ENCODE peak calls at places on chromosomes 11 and 22, in seven cellular contexts. One of them, this sample, is unnamed.

GRCh38 chr22:45804319-45804985 is 132.8 kb downstream of the ATXN10 start:
- DNase-seq in fibroblast of villous mesenchyme: no peak
- DNase-seq in body of pancreas: no peak
- DNase-seq in upper lobe of left lung: no peak
- DNase-seq in right atrium auricular region: no peak
- DNase-seq in bronchial epithelial cell: no peak
- DNase-seq in RWPE1: no peak
- DNase-seq in this sample: no peak

GRCh38 chr11:118398797-118399564 is 2.4 kb upstream of the ATP5MG start:
- DNase-seq in fibroblast of villous mesenchyme: peak
- DNase-seq in body of pancreas: no peak
- DNase-seq in upper lobe of left lung: no peak
- DNase-seq in right atrium auricular region: no peak
- DNase-seq in bronchial epithelial cell: peak
- DNase-seq in RWPE1: no peak
- DNase-seq in this sample: peak

GRCh38 chr11:79235696-79236095 is 205.1 kb downstream of the TENM4 start:
- DNase-seq in fibroblast of villous mesenchyme: no peak
- DNase-seq in body of pancreas: no peak
- DNase-seq in upper lobe of left lung: no peak
- DNase-seq in right atrium auricular region: no peak
- DNase-seq in bronchial epithelial cell: no peak
- DNase-seq in RWPE1: no peak
- DNase-seq in this sample: no peak

GRCh38 chr11:35178067-35178805 is 39.3 kb downstream of the CD44 start:
- DNase-seq in fibroblast of villous mesenchyme: peak
- DNase-seq in body of pancreas: no peak
- DNase-seq in upper lobe of left lung: no peak
- DNase-seq in right atrium auricular region: no peak
- DNase-seq in bronchial epithelial cell: no peak
- DNase-seq in RWPE1: no peak
- DNase-seq in this sample: no peak

GRCh38 chr22:36331306-36331911 is 56.4 kb downstream of the MYH9 start:
- DNase-seq in fibroblast of villous mesenchyme: peak
- DNase-seq in body of pancreas: peak
- DNase-seq in upper lobe of left lung: no peak
- DNase-seq in right atrium auricular region: peak
- DNase-seq in bronchial epithelial cell: peak
- DNase-seq in RWPE1: peak
- DNase-seq in this sample: peak

GRCh38 chr11:92480519-92480918 is 255.9 kb downstream of the FAT3 start:
- DNase-seq in fibroblast of villous mesenchyme: no peak
- DNase-seq in body of pancreas: no peak
- DNase-seq in upper lobe of left lung: no peak
- DNase-seq in right atrium auricular region: no peak
- DNase-seq in bronchial epithelial cell: no peak
- DNase-seq in RWPE1: no peak
- DNase-seq in this sample: no peak

GRCh38 chr11:83070044-83070877 is 1.4 kb downstream of the RAB30 start:
- DNase-seq in fibroblast of villous mesenchyme: peak
- DNase-seq in body of pancreas: no peak
- DNase-seq in upper lobe of left lung: no peak
- DNase-seq in right atrium auricular region: peak
- DNase-seq in bronchial epithelial cell: peak
- DNase-seq in RWPE1: peak
- DNase-seq in this sample: peak

GRCh38 chr11:82733444-82734119 is at the start of gene FAM181B:
- DNase-seq in fibroblast of villous mesenchyme: peak
- DNase-seq in body of pancreas: peak
- DNase-seq in upper lobe of left lung: peak
- DNase-seq in right atrium auricular region: no peak
- DNase-seq in bronchial epithelial cell: peak
- DNase-seq in RWPE1: peak
- DNase-seq in this sample: peak

GRCh38 chr22:42185915-42186439 is 55.4 kb upstream of the CYP2D6 start:
- DNase-seq in fibroblast of villous mesenchyme: no peak
- DNase-seq in body of pancreas: no peak
- DNase-seq in upper lobe of left lung: no peak
- DNase-seq in right atrium auricular region: no peak
- DNase-seq in bronchial epithelial cell: peak
- DNase-seq in RWPE1: no peak
- DNase-seq in this sample: no peak

GRCh38 chr11:33690290-33691050 is 10.2 kb downstream of the C11orf91 start:
- DNase-seq in fibroblast of villous mesenchyme: peak
- DNase-seq in body of pancreas: peak
- DNase-seq in upper lobe of left lung: no peak
- DNase-seq in right atrium auricular region: peak
- DNase-seq in bronchial epithelial cell: peak
- DNase-seq in RWPE1: peak
- DNase-seq in this sample: peak

GRCh38 chr11:63882555-63883242 is 34.3 kb downstream of the RCOR2 start:
- DNase-seq in fibroblast of villous mesenchyme: no peak
- DNase-seq in body of pancreas: no peak
- DNase-seq in upper lobe of left lung: no peak
- DNase-seq in right atrium auricular region: no peak
- DNase-seq in bronchial epithelial cell: no peak
- DNase-seq in RWPE1: no peak
- DNase-seq in this sample: no peak

GRCh38 chr11:47847892-47848635 is at the start of gene NUP160:
- DNase-seq in fibroblast of villous mesenchyme: peak
- DNase-seq in body of pancreas: peak
- DNase-seq in upper lobe of left lung: peak
- DNase-seq in right atrium auricular region: peak
- DNase-seq in bronchial epithelial cell: peak
- DNase-seq in RWPE1: peak
- DNase-seq in this sample: peak

GRCh38 chr22:26555478-26555877 is 34.5 kb downstream of the TPST2 start:
- DNase-seq in fibroblast of villous mesenchyme: no peak
- DNase-seq in body of pancreas: peak
- DNase-seq in upper lobe of left lung: no peak
- DNase-seq in right atrium auricular region: no peak
- DNase-seq in bronchial epithelial cell: no peak
- DNase-seq in RWPE1: no peak
- DNase-seq in this sample: no peak

GRCh38 chr11:73237471-73238290 is 19.6 kb downstream of the P2RY2 start:
- DNase-seq in fibroblast of villous mesenchyme: peak
- DNase-seq in body of pancreas: no peak
- DNase-seq in upper lobe of left lung: no peak
- DNase-seq in right atrium auricular region: no peak
- DNase-seq in bronchial epithelial cell: no peak
- DNase-seq in RWPE1: no peak
- DNase-seq in this sample: peak

GRCh38 chr11:17764446-17765218 is 30.1 kb downstream of the KCNC1 start:
- DNase-seq in fibroblast of villous mesenchyme: no peak
- DNase-seq in body of pancreas: no peak
- DNase-seq in upper lobe of left lung: peak
- DNase-seq in right atrium auricular region: no peak
- DNase-seq in bronchial epithelial cell: no peak
- DNase-seq in RWPE1: no peak
- DNase-seq in this sample: no peak

GRCh38 chr11:123174196-123175183 is 20.6 kb downstream of the CLMP start:
- DNase-seq in fibroblast of villous mesenchyme: peak
- DNase-seq in body of pancreas: peak
- DNase-seq in upper lobe of left lung: no peak
- DNase-seq in right atrium auricular region: peak
- DNase-seq in bronchial epithelial cell: peak
- DNase-seq in RWPE1: peak
- DNase-seq in this sample: peak

GRCh38 chr11:112834277-112834755 is 126.9 kb upstream of the NCAM1 start:
- DNase-seq in fibroblast of villous mesenchyme: no peak
- DNase-seq in body of pancreas: peak
- DNase-seq in upper lobe of left lung: no peak
- DNase-seq in right atrium auricular region: no peak
- DNase-seq in bronchial epithelial cell: no peak
- DNase-seq in RWPE1: no peak
- DNase-seq in this sample: no peak

GRCh38 chr11:116557261-116557660 is 215.5 kb downstream of the BUD13 start:
- DNase-seq in fibroblast of villous mesenchyme: no peak
- DNase-seq in body of pancreas: no peak
- DNase-seq in upper lobe of left lung: no peak
- DNase-seq in right atrium auricular region: no peak
- DNase-seq in bronchial epithelial cell: no peak
- DNase-seq in RWPE1: no peak
- DNase-seq in this sample: no peak

DNA sequence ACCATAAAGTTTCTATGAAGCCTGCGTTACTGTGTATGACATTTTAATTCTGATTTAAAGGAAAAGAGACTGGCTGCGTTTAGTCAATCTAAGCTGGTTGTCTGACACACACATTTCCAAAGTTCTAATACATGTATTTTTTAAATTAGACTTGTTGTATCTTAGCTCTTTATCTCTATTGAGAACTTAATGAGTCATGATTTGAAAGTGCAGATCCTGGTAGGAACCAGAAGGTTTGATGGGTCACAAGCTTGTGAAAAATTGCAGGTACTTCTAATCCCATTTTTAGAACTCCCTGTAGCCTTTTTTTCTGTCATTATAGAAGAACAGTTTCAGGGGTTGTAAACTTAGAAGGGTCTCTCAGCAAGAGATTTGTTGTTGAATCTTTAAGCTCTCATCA is 210.3 kb downstream of the DDX10 start:
- DNase-seq in fibroblast of villous mesenchyme: no peak
- DNase-seq in body of pancreas: no peak
- DNase-seq in upper lobe of left lung: no peak
- DNase-seq in right atrium auricular region: no peak
- DNase-seq in bronchial epithelial cell: no peak
- DNase-seq in RWPE1: no peak
- DNase-seq in this sample: no peak
- TF ChIP-seq CTCF in fibroblast of villous mesenchyme: no peak
- TF ChIP-seq CTCF in body of pancreas: no peak
- TF ChIP-seq CTCF in upper lobe of left lung: no peak
- TF ChIP-seq CTCF in right atrium auricular region: no peak
- TF ChIP-seq CTCF in bronchial epithelial cell: no peak
- TF ChIP-seq CTCF in RWPE1: no peak
- TF ChIP-seq CTCF in this sample: no peak

DNA sequence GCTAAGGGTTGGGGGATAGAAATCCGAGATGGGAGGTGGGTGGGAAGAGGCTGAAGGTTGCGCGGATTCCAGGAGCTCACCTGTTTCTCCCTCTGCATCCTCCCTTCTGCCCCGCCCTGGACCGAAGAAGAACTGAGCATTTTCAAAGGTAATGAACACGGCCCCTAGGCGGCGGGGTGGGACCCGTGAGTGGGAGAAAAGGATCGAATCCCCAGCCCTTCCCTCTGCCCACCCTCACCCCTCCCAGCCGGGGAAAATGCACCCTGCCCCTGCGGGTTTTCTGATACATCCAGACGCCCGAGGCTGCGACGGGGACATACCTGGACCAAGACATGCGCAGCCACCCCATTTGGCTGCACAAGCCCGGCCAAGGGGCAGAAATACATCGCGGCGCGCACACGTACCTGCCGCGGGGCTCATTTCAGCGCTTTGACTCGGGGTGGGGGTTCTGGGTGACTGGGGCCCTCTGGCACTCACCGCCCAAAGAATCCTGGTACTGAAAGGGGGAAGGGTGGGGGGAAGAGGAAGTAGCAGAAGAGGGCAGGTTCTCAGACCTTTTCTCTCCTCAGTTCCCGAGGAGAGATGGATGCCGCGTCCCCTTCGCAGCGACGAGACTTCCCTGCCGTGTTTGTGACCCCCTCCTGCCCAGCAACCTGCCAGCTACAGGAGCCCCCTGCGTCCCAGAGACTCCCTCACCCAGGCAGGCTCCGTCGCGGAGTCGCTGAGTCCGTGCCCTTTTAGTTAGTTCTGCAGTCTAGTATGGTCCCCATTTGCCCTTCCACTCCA is 6.0 kb downstream of the VSIG2 start:
- DNase-seq in fibroblast of villous mesenchyme: no peak
- DNase-seq in body of pancreas: peak
- DNase-seq in upper lobe of left lung: peak
- DNase-seq in right atrium auricular region: no peak
- DNase-seq in bronchial epithelial cell: no peak
- DNase-seq in RWPE1: peak
- DNase-seq in this sample: no peak
- TF ChIP-seq CTCF in fibroblast of villous mesenchyme: peak
- TF ChIP-seq CTCF in body of pancreas: peak
- TF ChIP-seq CTCF in upper lobe of left lung: peak
- TF ChIP-seq CTCF in right atrium auricular region: no peak
- TF ChIP-seq CTCF in bronchial epithelial cell: peak
- TF ChIP-seq CTCF in RWPE1: no peak
- TF ChIP-seq CTCF in this sample: no peak

GRCh38 chr22:24521791-24522245 is 26.7 kb downstream of the UPB1 start:
- DNase-seq in fibroblast of villous mesenchyme: peak
- DNase-seq in body of pancreas: peak
- DNase-seq in upper lobe of left lung: no peak
- DNase-seq in right atrium auricular region: no peak
- DNase-seq in bronchial epithelial cell: peak
- DNase-seq in RWPE1: peak
- DNase-seq in this sample: peak
- TF ChIP-seq CTCF in fibroblast of villous mesenchyme: peak
- TF ChIP-seq CTCF in body of pancreas: peak
- TF ChIP-seq CTCF in upper lobe of left lung: peak
- TF ChIP-seq CTCF in right atrium auricular region: no peak
- TF ChIP-seq CTCF in bronchial epithelial cell: peak
- TF ChIP-seq CTCF in RWPE1: peak
- TF ChIP-seq CTCF in this sample: peak

GRCh38 chr11:66885469-66886316 is 28.8 kb downstream of the LRFN4 start:
- DNase-seq in fibroblast of villous mesenchyme: no peak
- DNase-seq in body of pancreas: no peak
- DNase-seq in upper lobe of left lung: no peak
- DNase-seq in right atrium auricular region: no peak
- DNase-seq in bronchial epithelial cell: no peak
- DNase-seq in RWPE1: no peak
- DNase-seq in this sample: no peak

GRCh38 chr11:66886317-66886588 is 29.4 kb downstream of the LRFN4 start:
- DNase-seq in fibroblast of villous mesenchyme: no peak
- DNase-seq in body of pancreas: no peak
- DNase-seq in upper lobe of left lung: no peak
- DNase-seq in right atrium auricular region: no peak
- DNase-seq in bronchial epithelial cell: no peak
- DNase-seq in RWPE1: no peak
- DNase-seq in this sample: no peak

GRCh38 chr11:66887531-66887930 is 30.7 kb downstream of the LRFN4 start:
- DNase-seq in fibroblast of villous mesenchyme: no peak
- DNase-seq in body of pancreas: no peak
- DNase-seq in upper lobe of left lung: no peak
- DNase-seq in right atrium auricular region: no peak
- DNase-seq in bronchial epithelial cell: no peak
- DNase-seq in RWPE1: no peak
- DNase-seq in this sample: no peak

GRCh38 chr11:66888282-66888681 is 31.4 kb downstream of the LRFN4 start:
- DNase-seq in fibroblast of villous mesenchyme: no peak
- DNase-seq in body of pancreas: no peak
- DNase-seq in upper lobe of left lung: no peak
- DNase-seq in right atrium auricular region: no peak
- DNase-seq in bronchial epithelial cell: no peak
- DNase-seq in RWPE1: no peak
- DNase-seq in this sample: no peak

DNA sequence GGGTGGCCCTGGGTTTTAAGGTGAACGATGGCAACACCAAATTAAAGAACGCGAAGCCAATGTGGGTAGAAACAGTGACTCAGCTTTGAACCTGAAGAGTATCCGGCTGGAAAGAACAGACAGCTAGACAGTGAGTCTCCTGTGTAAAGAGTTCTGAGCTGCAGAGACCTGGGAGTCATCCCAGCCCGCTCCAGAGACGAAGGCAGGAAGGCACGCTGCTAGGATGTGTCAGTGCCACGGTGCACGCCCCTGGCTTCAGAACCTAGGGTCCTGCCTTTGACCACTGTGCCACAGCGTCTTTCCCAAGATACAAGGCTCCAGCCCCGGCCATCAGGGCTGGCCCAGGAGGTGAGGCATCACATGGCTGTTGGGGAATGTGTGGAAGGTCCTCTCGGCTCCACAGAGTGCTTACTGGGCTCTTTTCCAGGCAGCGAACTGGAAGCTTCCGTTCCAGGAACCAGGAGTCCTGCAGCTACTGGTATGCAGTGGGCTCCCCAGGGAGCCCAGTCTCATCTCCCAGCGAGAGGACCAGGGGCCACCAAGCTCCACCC is 29.9 kb downstream of the LRFN4 start:
- DNase-seq in fibroblast of villous mesenchyme: no peak
- DNase-seq in body of pancreas: no peak
- DNase-seq in upper lobe of left lung: no peak
- DNase-seq in right atrium auricular region: no peak
- DNase-seq in bronchial epithelial cell: peak
- DNase-seq in RWPE1: no peak
- DNase-seq in this sample: peak
- TF ChIP-seq CTCF in fibroblast of villous mesenchyme: no peak
- TF ChIP-seq CTCF in body of pancreas: no peak
- TF ChIP-seq CTCF in upper lobe of left lung: no peak
- TF ChIP-seq CTCF in right atrium auricular region: no peak
- TF ChIP-seq CTCF in bronchial epithelial cell: no peak
- TF ChIP-seq CTCF in RWPE1: no peak
- TF ChIP-seq CTCF in this sample: no peak

This sample was measured in cardiac fibroblast.